ENCODE peak calls at places on chromosomes 16 and 17, in seven cellular contexts. One of them, this sample, is unnamed.

GRCh38 chr17:16450028-16450427 is 34.7 kb downstream of the TRPV2 start:
- DNase-seq in SK-N-SH: no peak
- DNase-seq in GM12878: no peak
- DNase-seq in H1: no peak
- DNase-seq in HCT116: no peak
- DNase-seq in HepG2: no peak
- DNase-seq in K562: no peak
- DNase-seq in this sample: no peak

GRCh38 chr16:23679274-23679985 is 741 bp downstream of the PLK1 start:
- DNase-seq in GM12878: no peak
- DNase-seq in HCT116: no peak
- DNase-seq in K562: peak; percentile 91
- DNase-seq in H1: no peak
- DNase-seq in HepG2: peak; percentile 63
- DNase-seq in SK-N-SH: peak; percentile 71
- DNase-seq in this sample: no peak

GRCh38 chr16:21645261-21645721 is 7.1 kb downstream of the IGSF6 start:
- DNase-seq in HepG2: no peak
- DNase-seq in H1: no peak
- DNase-seq in K562: no peak
- DNase-seq in GM12878: peak; percentile 69
- DNase-seq in SK-N-SH: no peak
- DNase-seq in HCT116: no peak
- DNase-seq in this sample: no peak

GRCh38 chr17:13160281-13160680 is 142.5 kb upstream of the ELAC2 start:
- DNase-seq in SK-N-SH: no peak
- DNase-seq in GM12878: no peak
- DNase-seq in HepG2: no peak
- DNase-seq in H1: no peak
- DNase-seq in HCT116: no peak
- DNase-seq in K562: no peak
- DNase-seq in this sample: no peak

GRCh38 chr16:89902980-89903379 is 15.7 kb upstream of the MC1R start:
- DNase-seq in HCT116: no peak
- DNase-seq in H1: no peak
- DNase-seq in K562: no peak
- DNase-seq in HepG2: no peak
- DNase-seq in GM12878: no peak
- DNase-seq in SK-N-SH: no peak
- DNase-seq in this sample: no peak

GRCh38 chr17:2170023-2170422 is 115.1 kb downstream of the HIC1 start:
- DNase-seq in K562: peak; percentile 32
- DNase-seq in HepG2: peak; percentile 35
- DNase-seq in GM12878: no peak
- DNase-seq in HCT116: no peak
- DNase-seq in H1: no peak
- DNase-seq in SK-N-SH: no peak
- DNase-seq in this sample: peak; percentile 57

GRCh38 chr17:73309727-73310555 is 1.9 kb downstream of the CDC42EP4 start:
- DNase-seq in SK-N-SH: peak; percentile 54
- DNase-seq in HCT116: no peak
- DNase-seq in HepG2: no peak
- DNase-seq in H1: no peak
- DNase-seq in GM12878: no peak
- DNase-seq in K562: peak; percentile 85
- DNase-seq in this sample: no peak

GRCh38 chr16:1812732-1813163 is 13.9 kb downstream of the HAGH start:
- DNase-seq in H1: no peak
- DNase-seq in HepG2: peak; percentile 70
- DNase-seq in SK-N-SH: peak; percentile 84
- DNase-seq in HCT116: peak; percentile 47
- DNase-seq in GM12878: no peak
- DNase-seq in K562: peak; percentile 82
- DNase-seq in this sample: peak; percentile 74

GRCh38 chr17:40312131-40312731 is 3.3 kb downstream of the RARA start:
- DNase-seq in K562: no peak
- DNase-seq in GM12878: no peak
- DNase-seq in SK-N-SH: peak; percentile 45
- DNase-seq in HCT116: no peak
- DNase-seq in H1: no peak
- DNase-seq in HepG2: no peak
- DNase-seq in this sample: peak; percentile 44

GRCh38 chr17:178292-179065 is 3.0 kb downstream of the DOC2B start:
- DNase-seq in H1: no peak
- DNase-seq in HepG2: no peak
- DNase-seq in GM12878: no peak
- DNase-seq in K562: no peak
- DNase-seq in HCT116: no peak
- DNase-seq in SK-N-SH: peak; percentile 93
- DNase-seq in this sample: no peak

GRCh38 chr16:54355251-54355650 is 68.7 kb upstream of the IRX3 start:
- DNase-seq in HCT116: no peak
- DNase-seq in SK-N-SH: no peak
- DNase-seq in K562: no peak
- DNase-seq in GM12878: no peak
- DNase-seq in HepG2: no peak
- DNase-seq in H1: no peak
- DNase-seq in this sample: no peak
- TF ChIP-seq JUND in HCT116: no peak
- TF ChIP-seq JUND in SK-N-SH: no peak
- TF ChIP-seq JUND in K562: no peak
- TF ChIP-seq JUND in GM12878: no peak
- TF ChIP-seq JUND in HepG2: no peak
- TF ChIP-seq JUND in H1: no peak
- TF ChIP-seq JUND in this sample: no peak

GRCh38 chr16:9364721-9365693 is 273.6 kb downstream of the HAPSTR1 start:
- DNase-seq in SK-N-SH: peak; percentile 33
- DNase-seq in GM12878: no peak
- DNase-seq in K562: no peak
- DNase-seq in HCT116: no peak
- DNase-seq in HepG2: peak; percentile 86
- DNase-seq in H1: no peak
- DNase-seq in this sample: peak; percentile 68
- TF ChIP-seq JUND in SK-N-SH: no peak
- TF ChIP-seq JUND in GM12878: no peak
- TF ChIP-seq JUND in K562: no peak
- TF ChIP-seq JUND in HCT116: no peak
- TF ChIP-seq JUND in HepG2: no peak
- TF ChIP-seq JUND in H1: no peak
- TF ChIP-seq JUND in this sample: no peak

GRCh38 chr16:25024900-25025299 is 9.7 kb upstream of the ARHGAP17 start:
- DNase-seq in K562: no peak
- DNase-seq in HepG2: no peak
- DNase-seq in HCT116: no peak
- DNase-seq in SK-N-SH: no peak
- DNase-seq in GM12878: no peak
- DNase-seq in H1: no peak
- DNase-seq in this sample: no peak

GRCh38 chr16:25026621-25027020 is 11.5 kb upstream of the ARHGAP17 start:
- DNase-seq in H1: no peak
- DNase-seq in HepG2: no peak
- DNase-seq in K562: no peak
- DNase-seq in SK-N-SH: no peak
- DNase-seq in HCT116: no peak
- DNase-seq in GM12878: no peak
- DNase-seq in this sample: no peak

GRCh38 chr16:25027281-25027680 is 12.1 kb upstream of the ARHGAP17 start:
- DNase-seq in HepG2: no peak
- DNase-seq in K562: no peak
- DNase-seq in HCT116: no peak
- DNase-seq in SK-N-SH: no peak
- DNase-seq in GM12878: no peak
- DNase-seq in H1: no peak
- DNase-seq in this sample: no peak

GRCh38 chr16:25030420-25031131 is 15.4 kb upstream of the ARHGAP17 start:
- DNase-seq in GM12878: no peak
- DNase-seq in K562: no peak
- DNase-seq in HCT116: no peak
- DNase-seq in HepG2: no peak
- DNase-seq in H1: no peak
- DNase-seq in SK-N-SH: no peak
- DNase-seq in this sample: no peak

DNA sequence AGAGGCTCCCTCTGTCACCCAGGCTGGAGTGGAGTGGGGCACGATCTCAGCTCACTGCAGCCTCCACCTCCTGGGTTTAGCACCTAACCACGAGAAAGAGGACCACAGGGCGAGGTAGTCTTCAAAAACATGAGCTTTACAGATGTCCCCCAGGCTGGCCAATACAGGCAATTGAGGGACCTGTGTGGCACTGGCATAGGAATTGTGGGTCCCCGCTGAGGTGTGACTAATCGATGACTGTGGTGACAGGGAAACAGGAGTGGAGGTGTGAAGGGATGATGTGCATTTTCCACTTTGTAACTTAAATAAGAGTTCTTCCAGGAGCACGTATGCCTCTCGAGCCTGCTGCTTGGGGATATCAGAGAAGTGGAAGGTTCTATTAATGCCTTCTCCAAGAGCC is 12.6 kb upstream of the ARHGAP17 start:
- DNase-seq in HCT116: no peak
- DNase-seq in HepG2: no peak
- DNase-seq in GM12878: no peak
- DNase-seq in SK-N-SH: no peak
- DNase-seq in K562: no peak
- DNase-seq in H1: no peak
- DNase-seq in this sample: no peak
- TF ChIP-seq JUND in HCT116: no peak
- TF ChIP-seq JUND in HepG2: no peak
- TF ChIP-seq JUND in GM12878: no peak
- TF ChIP-seq JUND in SK-N-SH: no peak
- TF ChIP-seq JUND in K562: no peak
- TF ChIP-seq JUND in H1: no peak
- TF ChIP-seq JUND in this sample: no peak

GRCh38 chr16:4465977-4466779 is 8.2 kb downstream of the NMRAL1 start:
- DNase-seq in K562: no peak
- DNase-seq in HCT116: no peak
- DNase-seq in SK-N-SH: no peak
- DNase-seq in H1: no peak
- DNase-seq in HepG2: no peak
- DNase-seq in GM12878: no peak
- DNase-seq in this sample: no peak
- TF ChIP-seq JUND in K562: no peak
- TF ChIP-seq JUND in HCT116: no peak
- TF ChIP-seq JUND in SK-N-SH: no peak
- TF ChIP-seq JUND in H1: no peak
- TF ChIP-seq JUND in HepG2: no peak
- TF ChIP-seq JUND in GM12878: no peak
- TF ChIP-seq JUND in this sample: no peak

DNA sequence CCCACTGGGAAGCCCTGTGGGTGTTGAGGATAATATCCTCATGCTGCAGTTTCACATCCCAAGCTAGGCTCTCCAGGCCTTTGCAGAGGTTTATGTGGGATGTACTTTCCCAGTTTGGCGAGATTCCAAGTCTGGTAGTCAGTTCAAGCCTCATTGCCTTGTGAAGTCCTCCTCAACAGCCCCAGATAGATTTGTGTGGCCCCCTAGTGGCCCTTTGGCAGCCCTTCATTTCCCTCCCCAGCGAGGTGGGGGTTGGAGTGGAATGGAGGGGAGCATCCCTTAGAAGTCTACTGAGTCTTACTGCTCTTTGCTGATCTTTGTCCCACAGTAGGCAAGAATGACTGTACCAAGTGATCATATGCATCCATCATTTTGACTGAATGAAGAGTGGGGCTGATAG is 137.9 kb downstream of the CDH11 start:
- DNase-seq in SK-N-SH: peak; percentile 32
- DNase-seq in GM12878: no peak
- DNase-seq in HCT116: no peak
- DNase-seq in HepG2: peak; percentile 5
- DNase-seq in K562: peak; percentile 5
- DNase-seq in H1: peak; percentile 29
- DNase-seq in this sample: peak; percentile 3
- TF ChIP-seq JUND in SK-N-SH: no peak
- TF ChIP-seq JUND in GM12878: no peak
- TF ChIP-seq JUND in HCT116: no peak
- TF ChIP-seq JUND in HepG2: no peak
- TF ChIP-seq JUND in K562: no peak
- TF ChIP-seq JUND in H1: no peak
- TF ChIP-seq JUND in this sample: no peak

DNA sequence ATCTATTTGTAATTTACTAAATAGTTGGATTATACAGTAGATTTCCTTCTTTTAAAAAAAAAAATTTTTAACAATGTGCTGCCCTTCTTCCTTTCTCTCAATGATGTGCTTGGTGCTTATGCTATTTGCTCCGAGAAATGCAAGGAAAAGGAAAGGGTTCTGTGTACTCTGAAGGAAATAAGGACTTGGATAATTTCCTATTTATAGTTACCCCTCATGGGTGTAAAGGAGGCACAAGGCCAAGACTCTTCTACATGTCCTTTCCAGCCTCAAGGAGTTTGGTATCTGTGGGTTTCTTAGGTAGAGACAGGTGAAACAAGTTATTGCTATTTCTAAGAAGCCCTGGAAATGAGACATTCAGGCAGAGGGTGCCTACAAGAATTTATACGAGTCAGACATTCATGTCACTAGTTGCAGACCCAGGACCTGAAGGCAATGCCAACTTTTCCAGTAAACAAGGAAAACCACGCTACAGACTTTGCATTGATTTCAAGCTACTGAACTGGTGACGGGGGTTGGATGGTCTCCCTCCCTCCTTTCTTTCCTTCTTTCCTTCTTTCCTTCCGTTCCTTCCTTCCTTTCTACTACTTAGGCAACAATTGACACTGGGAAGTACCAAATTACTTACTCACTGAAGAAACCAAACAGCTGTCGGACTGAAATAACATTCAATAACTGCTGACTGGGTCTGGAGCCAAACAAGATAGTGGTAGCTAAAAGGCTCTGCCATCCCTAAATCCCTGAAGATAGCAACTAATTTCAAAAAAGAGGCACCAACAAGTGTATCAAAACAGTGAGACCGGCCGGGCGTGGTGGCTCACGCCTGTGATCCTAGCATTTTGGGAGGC is 33.8 kb upstream of the GHDC start:
- DNase-seq in SK-N-SH: no peak
- DNase-seq in HCT116: no peak
- DNase-seq in K562: no peak
- DNase-seq in GM12878: no peak
- DNase-seq in HepG2: no peak
- DNase-seq in H1: no peak
- DNase-seq in this sample: no peak
- TF ChIP-seq JUND in SK-N-SH: no peak
- TF ChIP-seq JUND in HCT116: no peak
- TF ChIP-seq JUND in K562: no peak
- TF ChIP-seq JUND in GM12878: no peak
- TF ChIP-seq JUND in HepG2: no peak
- TF ChIP-seq JUND in H1: no peak
- TF ChIP-seq JUND in this sample: no peak